ENCODE peak calls at places on chromosomes 4 and X, in five cellular contexts. G, Z, I, M and N are unnamed samples.
A peak's percentile ranks its signal among the peaks of the same experiment; 100 is the strongest.

GRCh38 chr4:76758996-76759395 is 138.9 kb downstream of the SOWAHB start:
- DNase-seq in I (no peak), M (no peak), Z (no peak), G (no peak), N (no peak)

GRCh38 chr4:24551492-24552330 is 32.6 kb downstream of the DHX15 start:
- DNase-seq in G (no peak), I (no peak), Z (no peak), M (no peak), N (no peak)

GRCh38 chr4:70544279-70544870 is 26.0 kb downstream of the AMTN start:
- DNase-seq in M (no peak), Z (peak; percentile 22), I (no peak), G (no peak), N (no peak)

GRCh38 chrX:22122510-22122909 is 90.4 kb downstream of the PHEX start:
- DNase-seq in M (no peak), I (peak; percentile 37), G (no peak), Z (peak; percentile 97), N (peak; percentile 78)

GRCh38 chr4:136458326-136458725 is 1074.0 kb downstream of the PCDH18 start:
- DNase-seq in M (no peak), Z (no peak), G (no peak), I (no peak), N (no peak)

GRCh38 chr4:25817059-25817681 is 45.6 kb downstream of the SEL1L3 start:
- DNase-seq in G (no peak), M (no peak), Z (peak; percentile 5), I (no peak), N (no peak)

GRCh38 chrX:11472879-11473278 is 179.7 kb downstream of the AMELX start:
- DNase-seq in M (no peak), Z (no peak), I (no peak), G (no peak), N (no peak)

GRCh38 chr4:151313306-151314028 is 11.9 kb downstream of the SH3D19 start:
- DNase-seq in G (no peak), M (no peak), Z (no peak), I (no peak), N (no peak)

GRCh38 chrX:24364851-24365538 is 4.6 kb downstream of the SUPT20HL1 start:
- DNase-seq in G (no peak), I (no peak), Z (no peak), M (no peak), N (no peak)

GRCh38 chrX:10496345-10496965 is 123.9 kb downstream of the MID1 start:
- DNase-seq in Z (peak; percentile 79), I (no peak), G (peak; percentile 38), M (no peak), N (peak; percentile 84)

GRCh38 chrX:103361798-103362197 is 5.5 kb downstream of the TCEAL9 start:
- DNase-seq in Z (no peak), I (no peak), G (no peak), M (no peak), N (no peak)
- H3K4me3 ChIP-seq in Z (no peak overlapping the region), I (no peak overlapping the region), G (no peak overlapping the region), M (no peak overlapping the region), N (no peak overlapping the region)

DNA sequence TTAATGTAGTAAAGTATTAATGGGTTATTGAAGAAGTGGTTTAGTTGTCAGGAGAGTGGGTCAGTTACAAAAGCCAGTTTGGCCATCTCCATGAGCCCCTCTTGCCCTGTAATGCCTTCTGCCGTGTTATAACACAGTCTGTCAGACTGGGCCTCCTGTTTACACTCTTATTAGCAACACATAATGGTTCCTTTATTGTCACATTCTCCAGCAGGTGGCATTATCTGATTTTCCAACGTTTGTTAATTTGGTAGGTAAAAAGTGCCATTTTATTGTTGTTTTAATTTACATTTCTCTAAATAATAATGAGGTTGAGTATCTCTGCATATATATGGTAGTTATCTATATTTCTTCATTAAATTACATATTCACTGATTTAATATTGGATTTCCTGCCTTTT is 560.8 kb downstream of the FGF13 start:
- DNase-seq in Z (no peak), I (no peak), M (no peak), G (no peak), N (no peak)
- TF ChIP-seq CTCF in Z (no peak), I (no peak), M (no peak), G (no peak), N (no peak)

GRCh38 chrX:111180750-111181240 is 84.8 kb downstream of the PAK3 start:
- DNase-seq in Z (no peak), I (peak; percentile 21), G (no peak), M (no peak), N (no peak)
- H3K4me3 ChIP-seq in Z (no peak overlapping the region), I (no peak overlapping the region), G (no peak overlapping the region), M (no peak overlapping the region), N (no peak overlapping the region)

GRCh38 chr4:177509346-177509745 is 67.1 kb upstream of the AGA start:
- DNase-seq in I (no peak), M (no peak), G (no peak), Z (no peak), N (no peak)

GRCh38 chr4:177499537-177499936 is 57.3 kb upstream of the AGA start:
- DNase-seq in Z (no peak), M (no peak), G (no peak), I (no peak), N (no peak)

GRCh38 chr4:177508662-177509061 is 66.4 kb upstream of the AGA start:
- DNase-seq in I (no peak), G (no peak), M (no peak), Z (no peak), N (no peak)

GRCh38 chr4:177505171-177505615 is 63.0 kb upstream of the AGA start:
- DNase-seq in Z (no peak), G (no peak), M (no peak), I (no peak), N (no peak)
- TF ChIP-seq CTCF in Z (no peak), G (no peak), M (no peak), I (no peak), N (no peak)

GRCh38 chrX:69285401-69285871 is 120.2 kb upstream of the PJA1 start:
- DNase-seq in I (peak; percentile 84), G (peak; percentile 16), Z (no peak), M (no peak), N (no peak)
- H3K4me3 ChIP-seq in I (peak overlapping the region; percentile 23), G (peak overlapping the region; percentile 37), Z (no peak overlapping the region), M (peak overlapping the region; percentile 29), N (peak overlapping the region; percentile 39)

DNA sequence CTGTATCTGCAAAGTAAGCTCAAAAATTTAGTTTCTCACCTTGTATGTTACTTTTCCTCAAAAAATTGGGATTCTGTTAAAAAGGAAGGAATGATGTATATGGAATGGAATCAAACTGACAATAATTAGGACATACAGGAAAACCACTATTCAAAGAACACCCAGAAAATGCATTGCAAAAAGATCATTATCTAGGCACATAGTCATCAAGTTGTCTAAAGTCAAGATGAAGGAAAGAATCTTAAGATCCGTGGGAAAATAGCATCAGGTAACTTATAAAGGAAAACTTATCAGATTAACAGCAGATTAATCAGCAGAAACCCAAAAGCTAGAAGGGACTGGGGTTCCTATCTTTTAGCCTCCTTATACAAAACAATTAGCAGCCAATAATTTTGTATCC is 23.1 kb upstream of the PLK4 start:
- DNase-seq in Z (peak; percentile 60), I (no peak), M (no peak), G (no peak), N (no peak)
- TF ChIP-seq CTCF in Z (no peak), I (no peak), M (no peak), G (no peak), N (no peak)